ENCODE peak calls at places on chromosome 9, in four cellular contexts. T is EL, F is gastrocnemius medialis, Z is glomerular endothelial cell. G is an unnamed sample.

GRCh38 chr9:3730527-3730926 is 204.7 kb upstream of the RFX3 start:
- DNase-seq in T (no peak), F (no peak), Z (no peak), G (no peak)

GRCh38 chr9:19232830-19233194 is 2.3 kb downstream of the DENND4C start:
- DNase-seq in T (peak; percentile 37), Z (no peak), F (no peak), G (no peak)

GRCh38 chr9:95316794-95317118 is 753 bp downstream of the FANCC start:
- DNase-seq in T (peak; percentile 89), Z (no peak), F (peak; percentile 12), G (peak; percentile 7)

GRCh38 chr9:114681594-114682332 is at the start of gene TEX48:
- DNase-seq in F (no peak), Z (peak; percentile 48), T (peak; percentile 80), G (no peak)

GRCh38 chr9:37676411-37676830 is 25.7 kb downstream of the FRMPD1 start:
- DNase-seq in T (no peak), Z (no peak), F (peak; percentile 54), G (no peak)

GRCh38 chr9:33128570-33128969 is 38.6 kb downstream of the B4GALT1 start:
- DNase-seq in T (no peak), Z (no peak), F (no peak), G (no peak)

GRCh38 chr9:125807065-125807464 is 59.9 kb downstream of the PBX3 start:
- DNase-seq in F (no peak), Z (no peak), T (peak; percentile 68), G (no peak)

GRCh38 chr9:136567651-136568287 is 21.9 kb upstream of the NOTCH1 start:
- DNase-seq in T (peak; percentile 95), Z (no peak), F (no peak), G (peak; percentile 71)

GRCh38 chr9:112925058-112925641 is 34.5 kb upstream of the SLC46A2 start:
- DNase-seq in Z (no peak), F (no peak), T (peak; percentile 37), G (no peak)

GRCh38 chr9:121398374-121398773 is 28.3 kb upstream of the STOM start:
- DNase-seq in T (peak; percentile 100), F (no peak), Z (no peak), G (no peak)

GRCh38 chr9:98708103-98708932 is 417 bp downstream of the GABBR2 start:
- DNase-seq in Z (no peak), F (no peak), T (no peak), G (no peak)

GRCh38 chr9:125748511-125749099 is 1.4 kb downstream of the PBX3 start:
- DNase-seq in Z (no peak), T (peak; percentile 29), F (no peak), G (no peak)

GRCh38 chr9:124197177-124198095 is 60.3 kb upstream of the NEK6 start:
- DNase-seq in T (no peak), F (no peak), Z (no peak), G (no peak)

GRCh38 chr9:83511051-83511450 is 27.1 kb downstream of the FRMD3 start:
- DNase-seq in Z (peak; percentile 69), T (peak; percentile 30), F (no peak), G (no peak)

GRCh38 chr9:4177970-4178758 is 121.7 kb downstream of the GLIS3 start:
- DNase-seq in T (no peak), Z (no peak), F (no peak), G (no peak)

GRCh38 chr9:35688558-35689350 is 971 bp downstream of the TPM2 start:
- DNase-seq in F (no peak), Z (no peak), T (peak; percentile 82), G (no peak)

GRCh38 chr9:127049044-127049443 is 73.4 kb downstream of the ANGPTL2 start:
- DNase-seq in F (peak; percentile 19), Z (peak; percentile 95), T (peak; percentile 91), G (peak; percentile 15)

GRCh38 chr9:95494416-95495371 is 22.1 kb downstream of the PTCH1 start:
- DNase-seq in T (no peak), F (no peak), Z (no peak), G (no peak)

GRCh38 chr9:78973906-78974305 is 597.9 kb upstream of the TLE4 start:
- DNase-seq in Z (no peak), T (peak; percentile 90), F (no peak), G (no peak)

GRCh38 chr9:113274474-113275146 is 762 bp downstream of the CDC26 start:
- DNase-seq in T (peak; percentile 69), F (no peak), Z (peak; percentile 39), G (no peak)

GRCh38 chr9:109320338-109320733 is 523 bp downstream of the EPB41L4B start:
- DNase-seq in Z (no peak), T (peak; percentile 37), F (no peak), G (no peak)

G was measured in thoracic aorta.